ENCODE peak calls at places on chromosomes 3 and 15, in nine cellular contexts. V, X, I, W, A, B, Y, G and S are unnamed samples.
A peak's percentile ranks its signal among the peaks of the same experiment; 100 is the strongest.

GRCh38 chr15:68668926-68669600 is 90.3 kb downstream of the CORO2B start:
- DNase-seq in V (no peak), B (no peak), Y (no peak), I (no peak), A (no peak), G (no peak), W (no peak), X (no peak), S (no peak)

GRCh38 chr15:68495981-68496705 is 64.2 kb upstream of the ITGA11 start:
- DNase-seq in A (no peak), X (no peak), Y (no peak), B (no peak), G (no peak), W (no peak), V (no peak), I (no peak), S (no peak)

GRCh38 chr15:62899090-62899493 is 143.5 kb upstream of the TPM1 start:
- DNase-seq in B (no peak), V (peak; percentile 52), Y (no peak), A (no peak), I (peak; percentile 26), G (no peak), X (no peak), W (no peak), S (no peak)

GRCh38 chr3:53493997-53494791 is at the start of gene CACNA1D:
- DNase-seq in I (peak; percentile 45), A (peak; percentile 6), W (peak; percentile 74), B (no peak), Y (peak; percentile 16), G (no peak), V (peak; percentile 67), X (no peak), S (no peak)

GRCh38 chr15:66763186-66764066 is 61.4 kb downstream of the SMAD6 start:
- DNase-seq in W (peak; percentile 95), A (peak; percentile 76), G (no peak), Y (peak; percentile 77), I (peak; percentile 48), B (no peak), X (no peak), V (peak; percentile 88), S (no peak)

GRCh38 chr3:50154840-50155490 is at the start of gene SEMA3F:
- DNase-seq in W (peak; percentile 80), X (peak; percentile 44), Y (peak; percentile 76), V (peak; percentile 77), A (peak; percentile 78), B (peak; percentile 61), G (peak; percentile 35), I (peak; percentile 87), S (no peak)

GRCh38 chr15:29050870-29051269 is 165.1 kb downstream of the APBA2 start:
- DNase-seq in G (no peak), Y (no peak), X (peak; percentile 39), V (no peak), W (no peak), A (peak; percentile 52), I (peak; percentile 85), B (peak; percentile 38), S (peak; percentile 70)

GRCh38 chr15:76903251-76903681 is 1.9 kb downstream of the SCAPER start:
- DNase-seq in V (no peak), A (peak; percentile 46), B (no peak), Y (no peak), W (no peak), I (peak; percentile 52), X (peak; percentile 58), G (peak; percentile 51), S (no peak)

GRCh38 chr15:89685995-89686394 is 4.6 kb downstream of the PEX11A start:
- DNase-seq in W (no peak), V (no peak), A (no peak), G (no peak), B (no peak), X (no peak), I (no peak), Y (no peak), S (no peak)

GRCh38 chr3:174863488-174863887 is 4.4 kb downstream of the NAALADL2 start:
- DNase-seq in I (no peak), V (no peak), Y (no peak), A (no peak), X (no peak), G (no peak), W (no peak), B (no peak), S (no peak)

GRCh38 chr15:57353317-57353804 is 22.9 kb upstream of the CGNL1 start:
- DNase-seq in G (no peak), Y (no peak), I (no peak), W (no peak), A (no peak), X (no peak), B (no peak), V (no peak), S (no peak)

GRCh38 chr3:189455009-189455408 is 176.2 kb upstream of the TP63 start:
- DNase-seq in V (no peak), I (no peak), Y (no peak), A (no peak), X (no peak), W (no peak), G (no peak), B (no peak), S (no peak)

GRCh38 chr3:35932995-35933394 is 293.7 kb downstream of the ARPP21 start:
- DNase-seq in X (peak; percentile 93), I (peak; percentile 91), G (peak; percentile 94), A (peak; percentile 95), B (no peak), W (no peak), Y (peak; percentile 15), V (no peak), S (peak; percentile 79)

GRCh38 chr3:69425249-69425648 is 39.4 kb upstream of the FRMD4B start:
- DNase-seq in G (peak; percentile 50), X (peak; percentile 58), V (no peak), I (peak; percentile 63), Y (peak; percentile 41), W (no peak), B (no peak), A (peak; percentile 51), S (no peak)

GRCh38 chr15:51135276-51135675 is 40.6 kb upstream of the TNFAIP8L3 start:
- DNase-seq in G (no peak), B (no peak), X (no peak), V (no peak), A (no peak), I (no peak), W (no peak), Y (no peak), S (no peak)

GRCh38 chr3:58336135-58336882 is 3.6 kb downstream of the PXK start:
- DNase-seq in X (peak; percentile 89), G (peak; percentile 98), Y (no peak), V (no peak), I (peak; percentile 94), W (no peak), A (peak; percentile 48), B (no peak), S (peak; percentile 81)

GRCh38 chr3:197029511-197030167 is at the start of gene MELTF:
- DNase-seq in G (peak; percentile 64), B (peak; percentile 54), W (peak; percentile 82), A (peak; percentile 79), I (peak; percentile 75), X (peak; percentile 57), V (peak; percentile 63), Y (peak; percentile 71), S (no peak)

GRCh38 chr3:112639451-112640332 is 1.3 kb downstream of the CCDC80 start:
- DNase-seq in B (no peak), W (no peak), I (no peak), A (peak; percentile 62), G (peak; percentile 56), V (no peak), Y (no peak), X (no peak), S (no peak)
- H3K4me3 ChIP-seq in B (no peak overlapping the region), W (peak overlapping the region; percentile 40), I (peak overlapping the region; percentile 73), A (peak overlapping the region; percentile 21), G (peak overlapping the region; percentile 86), V (no peak overlapping the region), Y (no peak overlapping the region), X (peak overlapping the region; percentile 64), S (peak overlapping the region; percentile 55)

DNA sequence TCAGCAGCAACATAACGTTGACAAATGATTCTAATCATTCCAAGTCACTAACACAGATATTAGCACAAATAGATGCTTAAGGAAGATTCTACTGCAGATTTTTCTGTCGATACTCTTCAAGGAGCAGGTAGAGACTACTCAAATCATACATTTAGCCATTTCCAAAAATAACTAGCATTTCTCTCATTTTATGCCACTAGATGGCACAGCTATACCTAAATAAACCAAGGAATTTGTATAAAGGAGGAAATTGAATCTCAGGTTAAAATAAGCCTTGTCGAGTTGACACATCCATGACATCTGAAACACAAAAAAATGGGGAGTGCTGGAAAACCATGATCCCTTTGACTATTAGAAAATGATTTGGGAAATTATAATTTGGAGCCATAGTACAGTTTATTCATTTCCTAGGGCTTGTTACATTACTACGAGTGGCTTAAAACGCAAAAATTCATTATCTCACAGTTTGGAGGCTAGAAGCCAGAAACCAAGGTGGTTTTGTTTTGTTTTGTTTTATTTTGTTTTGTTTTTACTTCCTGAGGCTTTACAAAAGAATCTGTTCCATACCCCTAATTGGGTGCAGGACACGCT is 59.5 kb upstream of the STRIT1 start:
- DNase-seq in W (no peak), B (no peak), V (no peak), I (peak; percentile 59), X (peak; percentile 57), A (peak; percentile 50), G (peak; percentile 56), Y (no peak), S (no peak)
- TF ChIP-seq CTCF in W (peak; percentile 41), B (peak; percentile 34), V (peak; percentile 20), I (peak; percentile 27), X (peak; percentile 44), A (peak; percentile 52), G (peak; percentile 54), Y (peak; percentile 44), S (peak; percentile 38)

DNA sequence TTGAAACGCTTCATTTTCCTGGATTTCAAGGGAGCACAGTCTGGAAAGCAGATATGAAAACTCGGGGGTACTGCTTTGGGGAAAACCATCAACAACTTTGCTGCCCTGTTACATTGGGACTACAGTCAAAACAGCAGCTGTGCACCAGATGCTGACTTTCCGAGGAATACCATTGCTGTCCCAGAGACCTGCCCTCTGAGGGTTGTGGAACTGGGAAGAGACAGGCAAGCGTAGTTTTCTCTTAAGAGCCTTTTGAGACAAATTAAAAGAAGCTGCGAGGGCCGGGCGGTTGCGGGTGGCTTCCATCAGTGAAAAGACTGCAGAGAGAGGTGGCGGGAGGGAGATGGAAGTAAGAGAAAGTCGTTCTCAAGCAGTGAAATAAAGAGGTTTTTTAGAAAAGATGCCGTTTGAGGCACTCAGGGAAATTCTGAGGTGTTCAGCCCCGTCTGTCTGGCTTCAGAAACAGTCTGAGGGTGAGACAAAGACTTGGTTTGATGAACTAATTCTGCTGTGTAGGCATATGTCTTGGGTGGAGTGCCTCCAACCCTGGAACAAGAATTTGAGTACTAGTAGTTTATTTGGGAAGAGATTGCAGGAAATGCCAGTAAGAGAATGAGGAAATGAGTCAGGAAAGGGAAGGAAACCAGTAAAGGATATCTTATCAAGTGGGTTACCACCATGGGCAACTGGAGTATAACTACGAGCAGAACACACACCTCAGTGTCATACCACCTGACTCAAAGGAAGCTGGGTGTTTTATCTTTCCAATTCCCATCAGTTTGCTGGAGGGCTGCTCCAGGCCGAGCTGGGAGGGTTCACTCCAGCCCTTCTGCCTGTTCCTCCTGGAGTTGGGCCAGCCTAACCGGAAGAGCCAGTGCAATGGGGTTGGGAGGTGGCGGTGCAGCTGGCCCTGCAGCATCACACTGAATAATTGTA is 75.1 kb downstream of the TGFBR2 start:
- DNase-seq in V (no peak), Y (peak; percentile 58), G (peak; percentile 75), B (no peak), W (no peak), A (peak; percentile 62), X (peak; percentile 71), I (peak; percentile 92), S (peak; percentile 87)
- H3K4me3 ChIP-seq in V (no peak overlapping the region), Y (no peak overlapping the region), G (no peak overlapping the region), B (no peak overlapping the region), W (no peak overlapping the region), A (no peak overlapping the region), X (peak overlapping the region; percentile 4), I (no peak overlapping the region), S (peak overlapping the region; percentile 16)

GRCh38 chr15:37289109-37289765 is 188.9 kb upstream of the MEIS2 start:
- DNase-seq in G (peak; percentile 27), I (peak; percentile 14), B (no peak), A (peak; percentile 30), W (no peak), Y (peak; percentile 60), X (peak; percentile 27), V (no peak), S (peak; percentile 11)
- TF ChIP-seq CTCF in G (peak; percentile 49), I (peak; percentile 63), B (no peak), A (peak; percentile 43), W (no peak), Y (peak; percentile 89), X (peak; percentile 36), V (no peak), S (peak; percentile 48)